ENCODE peak calls at places on chromosomes 16 and 17, in five cellular contexts. B, P, J, G and M are unnamed samples. For H3K4me1, the result is how much of the 10 kb centered on the place peaks cover.

GRCh38 chr16:22124583-22125284 is 32.4 kb downstream of the VWA3A start:
- DNase-seq in P (no peak), J (no peak), G (no peak), B (no peak), M (no peak)

GRCh38 chr17:27339836-27340550 is 46.1 kb downstream of the WSB1 start:
- DNase-seq in G (no peak), J (no peak), B (peak), P (no peak), M (no peak)

GRCh38 chr17:82419471-82419995 is 1.1 kb upstream of the OGFOD3 start:
- DNase-seq in P (no peak), B (no peak), G (no peak), J (no peak), M (no peak)

GRCh38 chr17:47937915-47938314 is 3.5 kb upstream of the PNPO start:
- DNase-seq in J (no peak), P (no peak), G (no peak), B (no peak), M (no peak)

GRCh38 chr16:86350289-86350688 is 160.0 kb upstream of the FOXF1 start:
- DNase-seq in B (no peak), J (no peak), G (no peak), P (no peak), M (no peak)

GRCh38 chr16:68993421-68993820 is 112.0 kb upstream of the HAS3 start:
- DNase-seq in J (no peak), B (no peak), P (no peak), G (no peak), M (no peak)

GRCh38 chr16:22932032-22932771 is 118.2 kb downstream of the HS3ST2 start:
- DNase-seq in P (no peak), G (no peak), B (no peak), J (no peak), M (no peak)

GRCh38 chr17:72150632-72151460 is 30.0 kb downstream of the SOX9 start:
- DNase-seq in J (no peak), P (no peak), G (no peak), B (peak), M (no peak)

GRCh38 chr17:14211778-14212177 is 24.9 kb downstream of the CDRT15 start:
- DNase-seq in P (no peak), G (no peak), B (no peak), J (no peak), M (peak)

GRCh38 chr17:17783825-17784598 is 52.8 kb downstream of the SREBF1 start:
- DNase-seq in P (peak), J (peak), B (no peak), G (peak), M (peak)

GRCh38 chr17:12046786-12047185 is 26.1 kb downstream of the MAP2K4 start:
- DNase-seq in G (no peak), B (no peak), J (no peak), P (no peak), M (no peak)

GRCh38 chr17:77966476-77966875 is 8.0 kb downstream of the TNRC6C start:
- DNase-seq in J (no peak), P (no peak), B (no peak), G (no peak), M (no peak)

GRCh38 chr16:31535737-31536136 is 8.0 kb downstream of the AHSP start:
- DNase-seq in J (no peak), B (no peak), P (no peak), G (no peak), M (no peak)

DNA sequence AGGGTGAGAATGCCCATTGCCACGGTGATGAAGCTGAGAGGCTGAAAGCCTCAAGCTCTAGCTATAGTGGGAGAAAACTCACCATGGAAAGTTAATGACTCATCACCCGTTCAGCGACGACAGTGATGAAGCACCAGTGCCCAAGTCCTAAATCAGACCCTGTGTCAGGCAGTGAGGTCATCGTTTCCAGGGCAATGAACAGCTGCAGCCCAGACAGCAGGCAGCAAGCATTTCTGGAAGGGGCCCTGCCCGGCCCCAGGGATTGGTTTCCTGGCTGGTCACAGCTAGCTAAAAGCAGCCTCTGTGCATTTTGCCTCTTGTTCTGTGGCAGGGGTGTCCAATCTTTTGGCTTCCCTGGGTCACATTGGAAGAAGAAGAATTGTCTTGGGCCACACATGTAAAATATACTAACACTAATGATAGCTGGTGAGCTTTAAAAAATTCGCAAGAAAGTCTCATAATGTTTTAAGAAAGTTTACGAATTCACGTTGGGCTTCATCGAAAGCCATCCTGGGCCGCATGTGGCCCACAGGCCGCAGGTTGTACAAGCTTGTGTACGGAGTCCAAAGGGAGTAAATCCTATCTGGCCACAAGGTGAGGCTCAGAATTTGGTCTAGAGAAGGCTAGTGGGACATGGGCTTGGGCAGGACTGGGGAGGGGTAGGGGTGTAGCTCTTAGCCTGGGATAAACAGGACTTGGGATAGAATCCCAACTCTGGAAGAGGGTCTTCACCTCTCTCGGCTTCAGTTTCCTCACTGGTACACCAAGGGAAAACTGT is 40.6 kb downstream of the MIS12 start:
- DNase-seq in B (peak), G (peak), P (no peak), J (peak), M (no peak)
- TF ChIP-seq POLR2A in B (no peak), G (no peak), P (no peak), J (no peak), M (no peak)

GRCh38 chr16:85207357-85207921 is 95.2 kb upstream of the CIBAR2 start:
- DNase-seq in B (no peak), P (no peak), G (no peak), J (no peak), M (peak)
- H3K4me1 ChIP-seq in B (under half), P (under half), G (half or more), J (under half), M (half or more)

GRCh38 chr17:42553161-42553818 is 567 bp downstream of the HSD17B1 start:
- DNase-seq in P (no peak), G (no peak), B (no peak), J (peak), M (peak)
- TF ChIP-seq POLR2A in P (no peak), G (no peak), B (no peak), J (no peak), M (no peak)

GRCh38 chr17:8155341-8156173 is 3.4 kb upstream of the PER1 start:
- DNase-seq in B (no peak), G (peak), P (no peak), J (no peak), M (peak)

GRCh38 chr17:8153957-8154607 is 1.9 kb upstream of the PER1 start:
- DNase-seq in G (peak), P (no peak), B (peak), J (peak), M (peak)

GRCh38 chr17:8158267-8159031 is 4.3 kb downstream of the VAMP2 start:
- DNase-seq in P (no peak), J (peak), G (peak), B (peak), M (peak)

GRCh38 chr17:8154608-8155152 is 2.5 kb upstream of the PER1 start:
- DNase-seq in P (no peak), G (no peak), B (no peak), J (no peak), M (no peak)

DNA sequence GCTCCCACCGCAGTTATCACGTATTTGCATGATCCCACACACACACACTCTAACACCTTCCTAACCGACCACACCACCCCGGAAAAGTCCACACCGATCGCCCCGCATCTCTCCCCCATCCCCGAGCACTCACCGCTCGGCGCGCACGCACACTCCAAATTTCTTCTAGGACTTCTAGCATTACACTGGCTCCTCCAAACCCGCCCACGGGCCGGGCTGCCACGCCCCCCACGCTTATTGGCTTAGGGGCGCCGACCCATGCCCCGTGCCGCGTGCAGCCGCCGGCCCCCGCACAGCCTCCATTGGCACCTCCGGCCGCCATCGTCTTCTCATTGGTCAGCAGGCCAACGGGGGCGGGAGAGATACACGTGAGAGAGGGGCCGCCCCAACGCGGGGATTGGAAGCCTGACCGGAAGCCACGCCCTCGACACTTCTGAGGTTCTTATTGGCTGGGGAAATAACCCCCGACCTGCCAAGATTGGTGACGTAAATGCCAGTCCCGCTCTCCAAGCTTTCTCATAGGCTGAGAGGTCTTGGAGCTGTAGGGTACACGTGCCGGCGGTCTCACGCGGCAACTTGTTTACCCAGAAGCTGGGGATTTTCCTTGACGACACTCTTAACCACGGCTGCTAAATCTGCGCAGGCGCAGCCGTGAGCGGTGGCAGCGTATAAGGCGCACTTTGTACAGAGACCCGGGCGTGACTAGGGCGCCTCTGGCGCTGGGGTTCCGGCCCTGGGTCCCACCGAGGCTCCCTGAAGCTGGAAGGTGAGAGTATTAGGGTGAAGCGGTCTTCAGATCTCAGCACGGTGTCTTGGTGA is 4.2 kb upstream of the PER1 start:
- DNase-seq in G (peak), J (peak), B (peak), P (peak), M (peak)
- H3K4me1 ChIP-seq in G (under half), J (half or more), B (half or more), P (under half), M (half or more)

GRCh38 chr16:4408323-4408690 is 8.1 kb downstream of the CORO7 start:
- DNase-seq in P (no peak), G (no peak), J (no peak), B (no peak), M (no peak)
- TF ChIP-seq POLR2A in P (no peak), G (no peak), J (no peak), B (no peak), M (no peak)

DNA sequence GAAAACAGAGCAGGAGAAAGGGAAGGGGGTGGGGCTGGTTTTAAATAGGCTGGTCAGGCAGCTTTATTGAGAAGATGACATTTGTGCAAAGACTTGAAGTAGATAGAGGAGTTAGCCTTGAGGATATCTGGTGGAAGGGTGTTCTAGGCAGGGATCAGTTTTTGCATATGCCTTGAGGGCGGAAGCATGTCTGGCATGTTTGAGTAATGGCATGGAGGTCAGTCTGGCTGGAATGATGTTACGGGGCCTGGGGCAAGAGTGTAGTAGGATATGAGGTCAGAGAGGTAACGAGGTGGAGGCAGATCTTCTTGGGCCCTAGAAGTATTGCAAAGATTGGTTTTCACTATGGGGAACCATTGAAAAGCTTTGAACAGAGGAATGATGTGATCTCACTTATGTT is 4.8 kb downstream of the RABEP1 start:
- DNase-seq in J (no peak), B (no peak), P (no peak), G (no peak), M (no peak)
- H3K4me1 ChIP-seq in J (under half), B (under half), P (under half), G (under half), M (half or more)

DNA sequence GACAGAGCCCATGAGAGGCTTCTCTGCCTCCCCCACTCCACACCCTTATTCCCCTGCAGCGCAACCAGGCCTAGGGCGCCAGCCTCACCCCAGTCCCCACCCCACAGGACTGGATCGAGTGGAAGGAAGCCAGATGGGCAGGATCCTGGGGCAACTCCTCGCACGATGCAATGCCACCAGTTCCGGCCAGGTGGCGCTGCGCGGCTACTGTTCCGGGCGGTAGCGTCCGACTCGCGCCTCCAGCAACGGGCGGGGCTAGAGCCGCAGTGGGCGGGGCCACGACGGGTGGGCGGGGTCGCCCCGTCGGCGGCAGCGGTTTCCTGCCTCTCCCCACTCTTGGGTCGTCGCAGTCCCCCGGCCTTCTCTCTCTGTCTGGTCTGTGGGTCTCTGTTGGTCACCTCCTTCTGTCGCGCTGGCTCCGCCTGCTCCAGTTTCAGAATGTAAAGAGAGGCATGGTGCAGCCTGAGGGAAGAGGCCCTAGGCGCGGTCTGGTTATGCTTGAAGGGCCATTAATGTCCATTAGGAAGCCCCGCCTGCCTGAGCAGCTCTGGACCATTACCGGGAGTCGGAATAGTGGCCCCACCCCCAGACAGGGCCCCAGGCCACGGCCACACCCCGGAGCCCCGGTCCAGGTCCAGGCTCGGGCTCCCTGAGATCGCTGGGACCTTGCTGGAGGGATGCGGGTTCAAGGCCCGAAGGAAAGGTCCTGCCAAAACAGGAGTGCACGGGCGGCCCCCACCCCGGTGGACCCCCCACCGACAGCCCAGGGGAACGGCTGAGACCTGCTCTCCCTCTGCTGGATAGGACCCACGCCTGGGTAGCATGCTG is 3.4 kb upstream of the NHERF2 start:
- DNase-seq in P (peak), B (peak), G (peak), J (peak), M (peak)
- TF ChIP-seq POLR2A in P (peak), B (peak), G (peak), J (peak), M (no peak)